ENCODE peak calls at places on chromosomes 6 and 20, in five cellular contexts. U, J, N, L and H are unnamed samples. For H3K4me1, the result is how much of the 10 kb centered on the place peaks cover.

GRCh38 chr6:121800047-121800446 is 364.6 kb downstream of the GJA1 start:
- DNase-seq in L (no peak), U (no peak), N (no peak), J (no peak), H (no peak)

GRCh38 chr6:87237804-87238203 is 82.4 kb downstream of the ZNF292 start:
- DNase-seq in L (peak), U (peak), N (peak), J (peak), H (peak)

GRCh38 chr6:85062884-85063283 is 298.5 kb upstream of the TBX18 start:
- DNase-seq in J (no peak), L (no peak), U (no peak), N (no peak), H (no peak)

GRCh38 chr6:128276311-128276710 is 244.1 kb downstream of the PTPRK start:
- DNase-seq in L (no peak), J (no peak), U (no peak), N (no peak), H (no peak)

GRCh38 chr6:158837684-158838625 is 18.8 kb upstream of the EZR start:
- DNase-seq in U (no peak), L (no peak), N (no peak), J (no peak), H (no peak)

GRCh38 chr20:46230811-46231282 is 77.5 kb downstream of the CDH22 start:
- DNase-seq in L (no peak), U (peak), J (no peak), N (peak), H (no peak)

GRCh38 chr6:52595000-52595795 is 18.3 kb upstream of the TRAM2 start:
- DNase-seq in N (peak), L (no peak), J (no peak), U (peak), H (no peak)

GRCh38 chr6:15901141-15902115 is 227.5 kb upstream of the MYLIP start:
- DNase-seq in U (no peak), J (no peak), L (no peak), N (no peak), H (no peak)

GRCh38 chr6:15473741-15474161 is 189.1 kb downstream of the DTNBP1 start:
- DNase-seq in J (no peak), L (no peak), U (no peak), N (no peak), H (no peak)

GRCh38 chr6:105986998-105987397 is 99.1 kb upstream of the PRDM1 start:
- DNase-seq in U (no peak), J (no peak), L (no peak), N (no peak), H (no peak)

GRCh38 chr6:102641426-102641825 is 1247.9 kb downstream of the GRIK2 start:
- DNase-seq in L (no peak), N (no peak), J (no peak), U (no peak), H (no peak)

GRCh38 chr20:51749674-51750036 is 18.5 kb downstream of the ATP9A start:
- DNase-seq in N (no peak), L (no peak), J (peak), U (no peak), H (no peak)

GRCh38 chr6:44416103-44416502 is 28.6 kb downstream of the CDC5L start:
- DNase-seq in U (peak), N (no peak), J (peak), L (peak), H (no peak)

GRCh38 chr6:30613251-30614043 is 3.6 kb downstream of the PPP1R10 start:
- DNase-seq in L (no peak), N (no peak), J (no peak), U (no peak), H (no peak)

GRCh38 chr6:19880066-19880465 is 42.9 kb downstream of the ID4 start:
- DNase-seq in J (no peak), L (no peak), N (no peak), U (no peak), H (no peak)

GRCh38 chr6:117188627-117189201 is 76.6 kb upstream of the VGLL2 start:
- DNase-seq in U (no peak), J (no peak), L (no peak), N (peak), H (peak)

GRCh38 chr6:155100087-155100486 is 105.0 kb downstream of the TIAM2 start:
- DNase-seq in L (no peak), U (no peak), J (no peak), N (no peak), H (no peak)

GRCh38 chr6:132566404-132566803 is 3.7 kb upstream of the TAAR6 start:
- DNase-seq in N (no peak), L (no peak), U (no peak), J (no peak), H (no peak)

GRCh38 chr6:128882991-128883571 is at the start of gene LAMA2:
- DNase-seq in N (peak), J (no peak), U (peak), L (no peak), H (no peak)

GRCh38 chr20:3672864-3673550 is 8.8 kb downstream of the ADAM33 start:
- DNase-seq in L (no peak), U (no peak), N (peak), J (no peak), H (no peak)

GRCh38 chr20:9204979-9205378 is 136.1 kb downstream of the PLCB4 start:
- DNase-seq in N (no peak), L (no peak), J (no peak), U (no peak), H (no peak)

GRCh38 chr20:40675599-40676221 is 13.3 kb downstream of the MAFB start:
- DNase-seq in J (no peak), N (no peak), L (no peak), U (no peak), H (no peak)

GRCh38 chr6:82917346-82918064 is 148.1 kb downstream of the UBE3D start:
- DNase-seq in L (no peak), N (peak), J (no peak), U (no peak), H (no peak)

GRCh38 chr6:219019-219570 is 73.2 kb upstream of the DUSP22 start:
- DNase-seq in U (no peak), J (no peak), L (no peak), N (no peak), H (no peak)

GRCh38 chr6:14250573-14250972 is 133.0 kb downstream of the CD83 start:
- DNase-seq in J (no peak), L (no peak), U (no peak), N (no peak), H (no peak)

GRCh38 chr20:845967-846893 is 12.7 kb downstream of the FAM110A start:
- DNase-seq in L (no peak), J (no peak), U (no peak), N (no peak), H (no peak)

GRCh38 chr6:34393191-34393967 is 910 bp upstream of the NUDT3 start:
- DNase-seq in L (no peak), N (no peak), U (no peak), J (no peak), H (no peak)

GRCh38 chr20:57868310-57868709 is 158.5 kb upstream of the PMEPA1 start:
- DNase-seq in J (no peak), L (no peak), N (no peak), U (no peak), H (no peak)

GRCh38 chr6:95819939-95820338 is 195.8 kb upstream of the FUT9 start:
- DNase-seq in N (peak), J (no peak), U (no peak), L (no peak), H (no peak)
- TF ChIP-seq CTCF in N (peak), J (peak), U (peak), L (no peak), H (peak)

GRCh38 chr6:145929037-145929633 is 35.0 kb downstream of the SHPRH start:
- DNase-seq in L (peak), U (peak), J (peak), N (peak), H (peak)
- TF ChIP-seq REST in L (no peak), U (no peak), J (no peak), N (no peak), H (no peak)

DNA sequence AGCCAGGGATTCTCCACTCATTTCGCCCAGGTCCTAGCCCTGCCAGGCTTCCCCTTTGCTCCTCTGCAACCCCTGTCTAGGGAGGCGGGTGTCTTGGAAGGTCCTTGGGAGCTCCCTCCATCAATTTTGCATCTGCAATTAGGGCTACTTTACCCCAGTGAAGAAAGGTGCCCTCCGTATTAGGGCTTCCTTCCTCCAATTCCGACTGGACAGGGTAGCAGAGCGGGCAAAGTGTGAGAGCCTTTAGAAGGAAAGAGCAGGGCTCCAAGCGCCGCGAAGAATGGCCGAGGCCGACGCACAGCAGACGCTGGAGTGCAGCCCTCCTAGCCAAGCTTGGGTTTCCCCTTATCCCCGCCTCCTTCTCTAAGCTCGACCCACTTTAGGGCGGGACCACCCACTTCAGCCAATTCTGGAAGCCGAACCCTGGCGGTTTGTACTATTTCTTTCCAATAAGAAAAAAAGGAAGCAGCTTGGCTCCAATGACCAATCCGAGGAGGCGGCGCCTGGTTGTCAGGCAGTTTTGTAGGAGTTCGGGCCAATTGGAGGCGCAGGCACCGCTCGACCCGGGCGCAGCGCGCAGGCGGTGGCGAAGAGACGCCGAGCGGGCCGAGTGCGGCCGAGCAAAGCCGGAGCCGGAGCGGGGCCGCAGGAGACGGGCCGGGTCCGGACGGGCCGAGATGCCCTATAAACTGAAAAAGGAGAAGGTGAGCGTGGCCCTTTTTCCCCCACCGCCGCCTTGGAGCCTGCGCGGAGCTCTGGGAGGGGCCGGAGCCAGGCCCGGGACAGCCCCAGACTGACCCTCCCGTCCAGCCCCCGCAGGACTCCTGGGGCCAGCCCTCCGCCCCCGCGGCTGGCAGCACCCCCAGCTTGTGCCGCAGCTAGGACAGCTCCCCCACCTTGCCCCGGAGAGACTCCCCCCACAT is at the start of gene PPP2R5D:
- DNase-seq in N (peak), U (peak), J (peak), L (peak), H (peak)
- H3K4me1 ChIP-seq in N (under half), U (half or more), J (under half), L (under half), H (under half)

DNA sequence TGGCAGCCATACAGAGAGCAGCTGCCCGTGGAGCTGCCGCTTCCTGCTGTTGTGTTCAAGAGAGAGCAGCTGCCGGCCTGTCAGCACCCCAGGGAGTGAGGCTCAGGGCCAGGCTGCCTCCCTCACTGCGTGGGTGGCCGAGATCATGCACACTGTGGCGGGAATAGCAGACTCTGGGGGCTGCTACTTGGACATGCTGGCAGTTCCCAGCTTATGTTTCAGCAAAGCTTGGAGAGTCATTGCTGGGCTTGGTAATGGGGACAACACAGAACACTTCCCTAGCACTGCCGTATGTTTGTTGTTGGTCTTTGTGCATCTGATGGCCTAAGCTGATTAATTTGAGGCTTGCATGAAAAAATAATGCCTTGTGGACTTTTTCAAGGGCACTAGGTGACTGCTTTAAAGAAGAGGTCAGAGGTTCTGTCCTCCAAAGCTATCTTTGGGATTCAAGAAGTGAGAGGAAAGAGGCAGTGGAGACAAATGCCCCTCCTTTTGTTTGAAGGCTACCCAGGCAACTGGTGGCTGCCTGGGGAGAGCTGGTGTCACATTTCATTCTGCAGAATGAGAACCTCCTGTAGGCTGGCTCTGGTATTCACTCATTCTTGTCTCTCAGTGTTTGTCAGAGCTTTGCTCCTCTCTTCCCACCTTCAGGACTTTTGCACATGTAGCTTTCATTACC is 18.8 kb downstream of the MRAP2 start:
- DNase-seq in J (no peak), L (no peak), U (peak), N (peak), H (no peak)
- TF ChIP-seq CTCF in J (no peak), L (no peak), U (peak), N (no peak), H (no peak)

GRCh38 chr6:145713746-145714145 is 21.6 kb downstream of the EPM2A start:
- DNase-seq in U (no peak), J (no peak), N (no peak), L (no peak), H (no peak)
- TF ChIP-seq REST in U (no peak), J (no peak), N (no peak), L (no peak), H (no peak)

GRCh38 chr6:7151381-7151780 is 43.6 kb downstream of the RREB1 start:
- DNase-seq in U (peak), N (no peak), L (no peak), J (no peak), H (no peak)
- H3K4me1 ChIP-seq in U (half or more), N (half or more), L (half or more), J (under half), H (under half)

DNA sequence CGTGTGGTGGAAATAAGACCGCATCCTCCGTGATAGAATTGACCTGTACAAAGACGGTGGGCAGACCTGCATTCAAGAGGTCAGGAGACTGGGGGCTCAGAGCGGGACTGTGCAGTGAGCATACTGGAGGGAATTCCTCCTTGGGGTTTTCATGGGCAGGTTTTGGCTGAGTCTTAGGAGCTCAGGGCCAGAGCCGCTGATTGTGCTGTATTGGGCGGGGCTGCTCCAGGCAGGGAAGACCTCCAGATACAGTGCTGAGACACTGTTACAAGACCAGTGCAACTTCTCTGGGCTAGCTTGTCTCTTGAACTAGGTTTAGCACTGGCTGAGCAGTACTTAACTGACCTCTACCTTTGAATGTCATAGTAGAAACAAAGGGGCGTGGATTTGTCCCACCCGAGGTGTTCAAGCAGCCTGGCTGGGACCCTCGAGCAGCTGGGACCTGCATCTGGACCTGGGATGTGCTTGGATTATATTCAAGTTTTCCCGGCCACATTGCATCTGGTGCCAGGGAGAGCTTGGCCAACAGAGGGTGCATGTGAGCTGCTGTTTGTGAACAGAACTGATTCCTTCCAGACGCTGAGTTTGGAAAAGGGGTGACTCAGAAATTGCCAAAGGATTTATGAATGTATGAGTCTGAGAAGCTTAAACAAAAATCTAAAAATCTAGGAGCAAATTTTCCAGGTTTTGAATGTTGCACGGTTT is 33.4 kb upstream of the SLC22A1 start:
- DNase-seq in L (peak), J (no peak), U (peak), N (peak), H (peak)
- TF ChIP-seq CTCF in L (peak), J (peak), U (peak), N (peak), H (peak)

GRCh38 chr6:108699290-108700041 is 138.7 kb downstream of the FOXO3 start:
- DNase-seq in L (no peak), U (no peak), N (no peak), J (no peak), H (no peak)
- TF ChIP-seq REST in L (no peak), U (no peak), N (no peak), J (no peak), H (no peak)

DNA sequence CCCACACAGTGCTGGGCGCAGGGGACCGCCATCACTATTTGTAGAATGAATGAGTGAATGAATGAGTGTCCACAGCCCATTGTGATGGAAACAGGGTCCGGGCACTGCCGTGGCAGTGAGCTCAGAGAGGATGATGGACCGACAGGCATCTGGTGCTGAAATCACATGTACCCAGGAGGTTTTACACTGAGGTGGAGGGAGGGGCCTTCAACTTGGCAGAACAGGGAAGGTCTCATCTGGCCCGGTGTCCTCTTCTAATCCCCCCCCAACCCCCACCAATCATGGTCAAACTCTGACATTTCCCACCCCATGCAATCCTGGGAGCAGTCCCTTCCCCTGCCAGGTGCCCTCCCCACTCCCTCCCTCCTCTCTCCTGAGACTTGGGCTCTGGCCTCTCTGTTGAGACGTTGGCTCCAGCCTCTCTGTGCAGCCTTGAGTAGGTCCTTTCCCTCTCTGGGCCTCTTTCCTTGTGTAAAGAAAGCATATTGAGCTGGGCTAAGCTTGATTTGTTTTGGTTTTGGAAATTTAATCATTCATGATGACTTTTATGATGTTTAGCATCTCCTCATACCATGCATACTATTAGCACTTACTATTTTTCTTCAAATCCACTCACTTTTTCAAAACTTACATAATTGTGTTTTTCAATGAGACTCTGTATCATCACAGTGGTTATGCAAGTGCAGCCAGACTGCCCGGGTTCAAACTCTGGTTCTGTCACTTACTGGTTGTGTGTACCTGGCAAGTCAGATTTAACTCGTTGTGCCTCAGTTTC is 10.8 kb downstream of the KIAA1755 start:
- DNase-seq in N (no peak), L (no peak), U (no peak), J (no peak), H (no peak)
- H3K4me1 ChIP-seq in N (under half), L (under half), U (under half), J (under half), H (under half)